ENCODE peak calls at places on chromosomes 1 and 21, in ten cellular contexts. Z is lung, V is suprapubic skin, Y is pancreas, P is psoas muscle, O is bronchial epithelial cell, B is mammary epithelial cell, M is mucosa of descending colon, U is adrenal gland, N is GM23338. A is an unnamed sample. For H3K36me3, the result is how much of the 10 kb centered on the place peaks cover.

GRCh38 chr1:89516055-89516454 is 8.6 kb upstream of the LRRC8B start:
- DNase-seq in P (peak), V (no peak), N (no peak), Y (no peak), U (no peak), Z (no peak), O (peak), B (peak), M (no peak), A (peak)

GRCh38 chr1:38558476-38559179 is 300.9 kb downstream of the RRAGC start:
- DNase-seq in M (no peak), Y (no peak), N (peak), U (no peak), V (no peak), Z (no peak), P (no peak), O (no peak), B (no peak), A (no peak)

GRCh38 chr1:242673652-242674051 is 149.2 kb upstream of the PLD5 start:
- DNase-seq in O (no peak), U (no peak), M (no peak), Z (no peak), N (no peak), B (no peak), V (no peak), Y (no peak), P (no peak), A (no peak)

GRCh38 chr1:111597433-111597832 is 22.2 kb upstream of the RAP1A start:
- DNase-seq in N (no peak), Y (no peak), P (no peak), U (no peak), V (no peak), B (no peak), O (no peak), M (no peak), Z (no peak), A (no peak)

GRCh38 chr1:31170486-31170735 is 69.3 kb downstream of the NKAIN1 start:
- DNase-seq in V (no peak), U (peak), P (no peak), O (no peak), Y (no peak), M (no peak), B (no peak), N (no peak), Z (no peak), A (no peak)

GRCh38 chr1:98781906-98782305 is 120.4 kb downstream of the SNX7 start:
- DNase-seq in P (no peak), M (no peak), Z (no peak), B (no peak), O (no peak), N (no peak), V (no peak), Y (no peak), U (no peak), A (no peak)

GRCh38 chr1:117301906-117302305 is 65.3 kb upstream of the MAN1A2 start:
- DNase-seq in Y (no peak), O (no peak), U (no peak), V (no peak), Z (no peak), B (peak), M (no peak), N (no peak), P (no peak), A (no peak)

GRCh38 chr1:87226341-87226760 is 102.3 kb upstream of the LMO4 start:
- DNase-seq in Y (peak), N (peak), B (peak), M (peak), O (peak), Z (peak), U (peak), P (peak), V (no peak), A (peak)

GRCh38 chr1:40823971-40824370 is 38.2 kb downstream of the CITED4 start:
- DNase-seq in B (no peak), P (no peak), Y (no peak), M (no peak), U (no peak), Z (no peak), N (no peak), V (no peak), O (no peak), A (no peak)

GRCh38 chr1:159532922-159533321 is 2.9 kb downstream of the OR10J5 start:
- DNase-seq in Z (no peak), B (peak), O (peak), Y (no peak), U (no peak), N (no peak), M (no peak), V (no peak), P (no peak), A (no peak)

GRCh38 chr1:156051011-156051725 is 2.4 kb downstream of the UBQLN4 start:
- DNase-seq in Z (no peak), U (no peak), Y (no peak), V (no peak), M (no peak), O (no peak), P (no peak), N (no peak), B (no peak), A (no peak)

GRCh38 chr1:176801553-176802020 is 338.6 kb downstream of the PAPPA2 start:
- DNase-seq in Z (no peak), M (no peak), N (no peak), Y (no peak), B (no peak), U (no peak), P (peak), V (no peak), O (no peak), A (peak)

GRCh38 chr1:211646566-211646965 is 28.9 kb downstream of the NEK2 start:
- DNase-seq in Y (no peak), N (no peak), Z (no peak), P (no peak), M (no peak), V (peak), O (no peak), B (no peak), U (no peak), A (no peak)

GRCh38 chr1:101291562-101292035 is 54.8 kb downstream of the S1PR1 start:
- DNase-seq in U (no peak), O (peak), V (no peak), Y (peak), M (no peak), P (no peak), B (peak), Z (no peak), N (no peak), A (peak)

GRCh38 chr1:7171168-7171567 is 385.9 kb downstream of the CAMTA1 start:
- DNase-seq in Y (no peak), Z (no peak), V (no peak), B (no peak), O (no peak), N (no peak), P (no peak), M (no peak), U (no peak), A (no peak)

GRCh38 chr1:174032823-174033222 is 10.7 kb upstream of the RC3H1 start:
- DNase-seq in V (no peak), M (no peak), Y (no peak), P (no peak), U (no peak), B (no peak), N (no peak), O (peak), Z (no peak), A (no peak)

GRCh38 chr1:108154323-108154722 is 45.8 kb downstream of the SLC25A24 start:
- DNase-seq in M (no peak), O (peak), N (no peak), V (no peak), Z (no peak), U (no peak), Y (no peak), P (no peak), B (peak), A (no peak)

GRCh38 chr1:8702848-8703810 is 114.3 kb downstream of the RERE start:
- DNase-seq in M (peak), P (peak), Z (peak), Y (peak), N (peak), U (peak), O (peak), V (peak), B (peak), A (peak)

GRCh38 chr1:28553229-28553930 is 495 bp downstream of the TRNAU1AP start:
- DNase-seq in M (peak), N (peak), Y (peak), V (no peak), O (peak), Z (no peak), P (peak), B (peak), U (peak), A (no peak)

GRCh38 chr1:109273570-109274288 is 9.2 kb downstream of the PSRC1 start:
- DNase-seq in N (no peak), Z (no peak), O (no peak), B (no peak), M (peak), V (peak), P (no peak), U (no peak), Y (no peak), A (no peak)

GRCh38 chr1:93483606-93484005 is 35.7 kb downstream of the FNBP1L start:
- DNase-seq in Z (no peak), M (no peak), N (no peak), P (no peak), U (no peak), B (no peak), O (no peak), Y (no peak), V (no peak), A (peak)

GRCh38 chr1:36204347-36204909 is 19.8 kb upstream of the THRAP3 start:
- DNase-seq in N (no peak), U (peak), Z (no peak), Y (no peak), O (no peak), M (no peak), P (peak), B (no peak), V (no peak), A (no peak)

GRCh38 chr1:228064296-228064695 is 18.2 kb upstream of the ARF1 start:
- DNase-seq in U (no peak), Z (no peak), M (no peak), N (no peak), V (peak), O (no peak), Y (no peak), B (no peak), P (no peak), A (no peak)

GRCh38 chr21:34865922-34866271 is 183.2 kb downstream of the RUNX1 start:
- DNase-seq in U (no peak), P (no peak), Z (no peak), O (no peak), N (peak), B (no peak), Y (no peak), M (no peak), V (no peak), A (no peak)

GRCh38 chr21:39050839-39051560 is 132.3 kb downstream of the PSMG1 start:
- DNase-seq in N (no peak), V (no peak), P (no peak), Y (no peak), U (no peak), M (no peak), B (no peak), O (no peak), Z (no peak), A (no peak)

GRCh38 chr1:183461350-183461749 is 10.9 kb upstream of the SMG7 start:
- DNase-seq in O (peak), Z (peak), V (no peak), P (no peak), M (no peak), Y (peak), B (peak), U (no peak), N (peak), A (no peak)

GRCh38 chr21:24375201-24375600 is 1232.1 kb downstream of the MRPL39 start:
- DNase-seq in U (no peak), Y (no peak), Z (no peak), M (no peak), O (no peak), V (no peak), P (no peak), N (peak), B (no peak), A (peak)

GRCh38 chr1:18956189-18957135 is at the start of gene IFFO2:
- DNase-seq in O (peak), V (peak), U (peak), Y (peak), N (peak), Z (peak), M (peak), B (peak), P (peak), A (peak)

GRCh38 chr21:36355071-36355680 is 30.0 kb upstream of the CHAF1B start:
- DNase-seq in N (no peak), O (no peak), M (no peak), Y (no peak), B (no peak), Z (no peak), V (no peak), U (no peak), P (no peak), A (no peak)

GRCh38 chr21:36355868-36356267 is 29.3 kb upstream of the CHAF1B start:
- DNase-seq in Z (no peak), P (no peak), U (no peak), M (no peak), V (no peak), N (no peak), O (no peak), B (no peak), Y (no peak), A (no peak)

DNA sequence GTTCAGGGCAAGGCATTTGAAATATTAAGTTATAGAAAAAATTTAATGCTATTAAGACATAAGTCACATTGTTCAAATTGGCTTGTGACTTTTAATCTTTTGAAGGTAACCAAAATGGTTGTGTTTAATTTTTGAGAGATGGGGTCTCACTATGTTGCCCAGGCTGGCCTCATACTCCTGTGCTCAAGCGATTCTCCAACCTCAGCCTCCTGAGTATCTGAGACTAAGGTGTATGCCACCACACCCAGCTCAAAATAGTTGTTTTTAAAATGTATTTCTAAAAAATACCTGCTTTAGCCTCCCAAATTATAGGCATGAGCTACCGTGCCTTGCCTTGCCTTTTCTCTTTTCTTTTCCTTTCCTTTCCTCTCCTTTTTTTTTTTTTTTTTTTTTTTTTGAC is 26.0 kb upstream of the CHAF1B start:
- DNase-seq in U (no peak), B (no peak), Z (no peak), N (no peak), Y (no peak), P (no peak), M (no peak), O (no peak), V (no peak), A (no peak)
- H3K36me3 ChIP-seq in U (half or more), B (under half), Z (under half), N (under half), Y (under half), P (half or more), M (under half), O (under half), V (half or more), A (under half)

GRCh38 chr1:27361553-27361952 is 5.2 kb downstream of the MAP3K6 start:
- DNase-seq in M (no peak), Y (no peak), B (no peak), O (no peak), Z (no peak), N (no peak), U (no peak), P (no peak), V (no peak), A (no peak)
- TF ChIP-seq CTCF in M (no peak), Y (no peak), B (no peak), O (no peak), Z (no peak), N (no peak), U (no peak), P (no peak), V (no peak), A (no peak)

GRCh38 chr21:45998871-45999580 is 17.5 kb downstream of the COL6A1 start:
- DNase-seq in N (no peak), Y (peak), Z (no peak), U (peak), O (no peak), P (no peak), B (no peak), V (peak), M (peak), A (no peak)
- H3K36me3 ChIP-seq in N (under half), Y (under half), Z (under half), U (under half), O (under half), P (under half), B (under half), V (half or more), M (under half), A (under half)

GRCh38 chr1:83495560-83495959 is 503.4 kb downstream of the TTLL7 start:
- DNase-seq in M (no peak), O (no peak), N (no peak), Z (no peak), P (no peak), V (no peak), Y (no peak), B (no peak), U (no peak), A (no peak)

GRCh38 chr1:83500531-83500930 is 498.4 kb downstream of the TTLL7 start:
- DNase-seq in U (no peak), O (no peak), N (no peak), P (no peak), V (no peak), Z (no peak), B (no peak), Y (no peak), M (no peak), A (no peak)

GRCh38 chr1:83499998-83500397 is 498.9 kb downstream of the TTLL7 start:
- DNase-seq in M (no peak), P (no peak), B (no peak), Y (no peak), V (no peak), O (no peak), U (no peak), N (no peak), Z (no peak), A (no peak)

GRCh38 chr1:83500987-83501591 is 497.8 kb downstream of the TTLL7 start:
- DNase-seq in Z (no peak), U (no peak), P (no peak), B (no peak), M (no peak), O (peak), Y (peak), V (no peak), N (no peak), A (no peak)

DNA sequence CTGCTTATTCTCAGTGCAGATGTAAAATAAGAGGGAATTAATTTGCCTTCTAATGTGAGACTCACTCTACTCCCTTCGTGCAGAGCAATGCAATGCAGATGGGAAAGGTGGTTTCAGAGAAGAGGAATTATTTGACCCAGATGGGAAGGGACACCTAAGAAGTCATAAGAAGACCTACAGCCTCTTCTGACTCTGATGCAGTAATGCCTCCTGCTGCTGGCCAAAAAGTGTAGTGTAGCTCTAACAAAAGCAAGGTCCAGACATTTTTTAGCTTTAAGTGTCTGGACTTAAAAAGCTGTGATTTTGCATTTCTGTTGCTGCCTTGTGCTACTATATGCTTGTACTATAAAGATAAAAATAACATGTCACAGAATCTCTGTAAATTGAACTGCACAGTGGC is 501.4 kb downstream of the TTLL7 start:
- DNase-seq in Y (no peak), U (no peak), O (peak), M (no peak), N (peak), P (no peak), V (no peak), B (no peak), Z (no peak), A (no peak)
- TF ChIP-seq CTCF in Y (no peak), U (no peak), O (peak), M (no peak), N (peak), P (no peak), V (no peak), B (peak), Z (no peak), A (peak)

DNA sequence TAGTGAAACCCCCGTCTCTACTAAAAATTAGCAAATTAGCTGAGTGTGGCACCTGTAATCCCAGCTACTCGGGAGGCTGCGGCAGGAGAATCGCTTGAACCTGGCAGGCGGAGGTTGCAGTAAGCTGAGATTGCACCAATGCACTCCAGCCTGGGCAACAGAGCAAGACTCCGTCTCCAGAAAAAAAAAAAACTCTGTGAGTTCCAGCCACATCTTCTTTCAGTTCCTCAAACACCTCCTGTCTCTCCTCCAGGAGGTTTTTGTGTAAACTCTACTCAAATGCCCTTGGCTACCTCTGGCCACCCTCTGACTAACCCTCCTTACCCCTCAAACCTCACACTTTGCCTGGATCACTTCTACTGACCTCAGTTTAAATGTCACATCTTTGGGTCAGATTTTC is 38.1 kb downstream of the RCSD1 start:
- DNase-seq in Z (no peak), Y (no peak), M (no peak), N (no peak), B (no peak), O (no peak), P (no peak), V (no peak), U (no peak), A (no peak)
- H3K36me3 ChIP-seq in Z (under half), Y (under half), M (under half), N (under half), B (under half), O (under half), P (under half), V (under half), U (under half), A (under half)

GRCh38 chr1:10561955-10562354 is 87.2 kb downstream of the PEX14 start:
- DNase-seq in Z (no peak), M (no peak), Y (no peak), U (no peak), V (no peak), O (no peak), P (no peak), N (peak), B (peak), A (peak)
- TF ChIP-seq CTCF in Z (no peak), M (no peak), Y (no peak), U (no peak), V (no peak), O (peak), P (no peak), N (peak), B (peak), A (peak)

A was measured in A673.